ENCODE peak calls at places on chromosome 3, in seven cellular contexts. One of them, this sample, is unnamed.

GRCh38 chr3:16290827-16291196 is 25.8 kb downstream of the OXNAD1 start:
- DNase-seq in HFF-Myc: no peak
- DNase-seq in cardiac fibroblast: no peak
- DNase-seq in IMR-90: no peak
- DNase-seq in neural crest cell: no peak
- DNase-seq in cardiac muscle cell: peak; percentile 32
- DNase-seq in mammary epithelial cell: peak; percentile 6
- DNase-seq in this sample: no peak

GRCh38 chr3:134371542-134372324 is 2.5 kb downstream of the AMOTL2 start:
- DNase-seq in HFF-Myc: no peak
- DNase-seq in IMR-90: peak; percentile 53
- DNase-seq in cardiac muscle cell: peak; percentile 35
- DNase-seq in cardiac fibroblast: no peak
- DNase-seq in neural crest cell: no peak
- DNase-seq in mammary epithelial cell: no peak
- DNase-seq in this sample: no peak

GRCh38 chr3:49164983-49165720 is 979 bp downstream of the CCDC71 start:
- DNase-seq in mammary epithelial cell: no peak
- DNase-seq in IMR-90: no peak
- DNase-seq in HFF-Myc: no peak
- DNase-seq in cardiac muscle cell: no peak
- DNase-seq in cardiac fibroblast: no peak
- DNase-seq in neural crest cell: no peak
- DNase-seq in this sample: no peak

GRCh38 chr3:71189480-71189879 is 394.0 kb downstream of the FOXP1 start:
- DNase-seq in neural crest cell: no peak
- DNase-seq in HFF-Myc: no peak
- DNase-seq in cardiac muscle cell: no peak
- DNase-seq in IMR-90: peak; percentile 60
- DNase-seq in mammary epithelial cell: peak; percentile 21
- DNase-seq in cardiac fibroblast: no peak
- DNase-seq in this sample: no peak

GRCh38 chr3:25782636-25782937 is 656 bp downstream of the NGLY1 start:
- DNase-seq in cardiac muscle cell: no peak
- DNase-seq in HFF-Myc: no peak
- DNase-seq in IMR-90: no peak
- DNase-seq in neural crest cell: no peak
- DNase-seq in mammary epithelial cell: no peak
- DNase-seq in cardiac fibroblast: no peak
- DNase-seq in this sample: no peak

GRCh38 chr3:48064292-48064829 is 48.1 kb upstream of the MAP4 start:
- DNase-seq in IMR-90: peak; percentile 27
- DNase-seq in mammary epithelial cell: no peak
- DNase-seq in HFF-Myc: no peak
- DNase-seq in cardiac muscle cell: no peak
- DNase-seq in neural crest cell: no peak
- DNase-seq in cardiac fibroblast: no peak
- DNase-seq in this sample: no peak

GRCh38 chr3:197256836-197257444 is 41.5 kb downstream of the DLG1 start:
- DNase-seq in neural crest cell: peak; percentile 19
- DNase-seq in mammary epithelial cell: peak; percentile 24
- DNase-seq in cardiac fibroblast: peak; percentile 73
- DNase-seq in cardiac muscle cell: peak; percentile 66
- DNase-seq in IMR-90: peak; percentile 64
- DNase-seq in HFF-Myc: peak; percentile 40
- DNase-seq in this sample: no peak

GRCh38 chr3:123414958-123415792 is 33.7 kb downstream of the ADCY5 start:
- DNase-seq in mammary epithelial cell: no peak
- DNase-seq in cardiac muscle cell: no peak
- DNase-seq in HFF-Myc: no peak
- DNase-seq in neural crest cell: no peak
- DNase-seq in cardiac fibroblast: no peak
- DNase-seq in IMR-90: no peak
- DNase-seq in this sample: no peak

GRCh38 chr3:58429657-58430056 is 4.0 kb downstream of the PDHB start:
- DNase-seq in cardiac fibroblast: no peak
- DNase-seq in neural crest cell: no peak
- DNase-seq in mammary epithelial cell: no peak
- DNase-seq in HFF-Myc: no peak
- DNase-seq in IMR-90: peak; percentile 74
- DNase-seq in cardiac muscle cell: no peak
- DNase-seq in this sample: no peak

GRCh38 chr3:173913397-173913796 is 515.9 kb downstream of the NLGN1 start:
- DNase-seq in cardiac muscle cell: peak; percentile 60
- DNase-seq in IMR-90: peak; percentile 54
- DNase-seq in cardiac fibroblast: peak; percentile 68
- DNase-seq in HFF-Myc: no peak
- DNase-seq in neural crest cell: no peak
- DNase-seq in mammary epithelial cell: no peak
- DNase-seq in this sample: no peak

GRCh38 chr3:188153498-188153948 is 434 bp upstream of the LPP start:
- DNase-seq in neural crest cell: peak; percentile 63
- DNase-seq in HFF-Myc: peak; percentile 81
- DNase-seq in cardiac fibroblast: peak; percentile 96
- DNase-seq in mammary epithelial cell: peak; percentile 88
- DNase-seq in IMR-90: peak; percentile 97
- DNase-seq in cardiac muscle cell: peak; percentile 97
- DNase-seq in this sample: no peak

GRCh38 chr3:168678730-168679129 is 583.0 kb upstream of the GOLIM4 start:
- DNase-seq in HFF-Myc: no peak
- DNase-seq in IMR-90: peak; percentile 10
- DNase-seq in neural crest cell: no peak
- DNase-seq in mammary epithelial cell: no peak
- DNase-seq in cardiac muscle cell: no peak
- DNase-seq in cardiac fibroblast: no peak
- DNase-seq in this sample: no peak

GRCh38 chr3:40230382-40230781 is 79.1 kb upstream of the EIF1B start:
- DNase-seq in cardiac muscle cell: no peak
- DNase-seq in mammary epithelial cell: no peak
- DNase-seq in neural crest cell: no peak
- DNase-seq in HFF-Myc: no peak
- DNase-seq in cardiac fibroblast: no peak
- DNase-seq in IMR-90: no peak
- DNase-seq in this sample: no peak

GRCh38 chr3:44284949-44285348 is 43.3 kb downstream of the TOPAZ1 start:
- DNase-seq in cardiac fibroblast: no peak
- DNase-seq in IMR-90: no peak
- DNase-seq in cardiac muscle cell: no peak
- DNase-seq in mammary epithelial cell: peak; percentile 2
- DNase-seq in neural crest cell: no peak
- DNase-seq in HFF-Myc: no peak
- DNase-seq in this sample: no peak

GRCh38 chr3:58874795-58875194 is 175.0 kb downstream of the CFAP20DC start:
- DNase-seq in IMR-90: peak; percentile 62
- DNase-seq in cardiac muscle cell: no peak
- DNase-seq in HFF-Myc: peak; percentile 53
- DNase-seq in cardiac fibroblast: no peak
- DNase-seq in mammary epithelial cell: peak; percentile 98
- DNase-seq in neural crest cell: no peak
- DNase-seq in this sample: no peak

GRCh38 chr3:11370134-11370533 is 97.9 kb downstream of the ATG7 start:
- DNase-seq in HFF-Myc: no peak
- DNase-seq in mammary epithelial cell: no peak
- DNase-seq in IMR-90: no peak
- DNase-seq in cardiac muscle cell: peak; percentile 70
- DNase-seq in neural crest cell: no peak
- DNase-seq in cardiac fibroblast: peak; percentile 69
- DNase-seq in this sample: no peak

GRCh38 chr3:64318001-64318400 is 92.7 kb upstream of the PRICKLE2 start:
- DNase-seq in cardiac muscle cell: peak; percentile 41
- DNase-seq in mammary epithelial cell: peak; percentile 90
- DNase-seq in IMR-90: no peak
- DNase-seq in HFF-Myc: no peak
- DNase-seq in neural crest cell: no peak
- DNase-seq in cardiac fibroblast: peak; percentile 17
- DNase-seq in this sample: no peak

GRCh38 chr3:41241800-41242571 is 42.7 kb downstream of the CTNNB1 start:
- DNase-seq in neural crest cell: no peak
- DNase-seq in HFF-Myc: no peak
- DNase-seq in cardiac muscle cell: no peak
- DNase-seq in cardiac fibroblast: no peak
- DNase-seq in mammary epithelial cell: no peak
- DNase-seq in IMR-90: no peak
- DNase-seq in this sample: no peak

GRCh38 chr3:108327168-108327567 is 30.8 kb downstream of the HHLA2 start:
- DNase-seq in IMR-90: no peak
- DNase-seq in neural crest cell: no peak
- DNase-seq in HFF-Myc: no peak
- DNase-seq in cardiac fibroblast: no peak
- DNase-seq in mammary epithelial cell: no peak
- DNase-seq in cardiac muscle cell: no peak
- DNase-seq in this sample: no peak

GRCh38 chr3:58670506-58671125 is 4.0 kb upstream of the FAM3D start:
- DNase-seq in cardiac muscle cell: no peak
- DNase-seq in cardiac fibroblast: no peak
- DNase-seq in IMR-90: no peak
- DNase-seq in neural crest cell: no peak
- DNase-seq in mammary epithelial cell: no peak
- DNase-seq in HFF-Myc: no peak
- DNase-seq in this sample: no peak

GRCh38 chr3:113035387-113035982 is 44.7 kb downstream of the GTPBP8 start:
- DNase-seq in HFF-Myc: no peak
- DNase-seq in mammary epithelial cell: peak; percentile 54
- DNase-seq in IMR-90: peak; percentile 63
- DNase-seq in neural crest cell: peak; percentile 62
- DNase-seq in cardiac fibroblast: peak; percentile 73
- DNase-seq in cardiac muscle cell: peak; percentile 74
- DNase-seq in this sample: no peak

DNA sequence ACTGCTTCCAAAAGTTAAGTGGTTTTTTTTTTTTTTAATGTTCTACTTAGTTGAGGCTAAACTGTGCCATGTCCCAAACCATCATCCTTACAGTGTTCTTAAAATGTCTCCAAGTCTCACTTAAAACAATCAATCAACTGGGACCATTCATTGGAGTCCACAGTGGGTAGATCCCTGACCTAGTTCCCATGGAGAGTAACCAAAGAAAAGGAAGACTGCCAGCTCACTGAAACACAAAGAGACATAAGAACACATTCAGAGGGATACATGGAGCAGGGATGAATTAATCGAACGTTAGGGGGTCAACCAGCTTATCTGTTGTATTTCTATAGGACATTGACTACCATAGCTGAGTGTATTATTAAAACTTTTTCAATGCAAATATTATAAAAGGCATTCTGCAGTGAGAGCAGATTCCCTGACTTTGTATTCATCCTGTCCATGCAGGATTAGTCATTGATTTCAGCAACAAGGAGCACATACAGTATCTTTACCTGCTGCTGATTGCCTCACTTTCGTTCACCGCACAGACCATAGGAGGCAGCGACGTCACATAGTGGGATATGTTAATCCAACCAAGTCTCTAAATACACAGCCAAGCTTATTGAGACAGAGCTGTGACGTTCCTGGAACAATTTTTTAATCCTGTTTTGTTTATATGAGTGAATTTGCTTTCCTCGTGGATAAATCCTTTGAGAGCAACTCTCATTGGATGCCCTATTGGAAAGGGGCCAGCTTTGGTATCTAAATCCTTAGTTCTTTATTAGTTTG is 365.0 kb upstream of the RBMS3 start:
- DNase-seq in HFF-Myc: peak; percentile 30
- DNase-seq in mammary epithelial cell: peak; percentile 87
- DNase-seq in cardiac fibroblast: peak; percentile 80
- DNase-seq in neural crest cell: no peak
- DNase-seq in cardiac muscle cell: peak; percentile 80
- DNase-seq in IMR-90: peak; percentile 91
- DNase-seq in this sample: no peak
- TF ChIP-seq CTCF in HFF-Myc: peak; percentile 62
- TF ChIP-seq CTCF in mammary epithelial cell: peak; percentile 46
- TF ChIP-seq CTCF in cardiac fibroblast: no peak
- TF ChIP-seq CTCF in neural crest cell: peak; percentile 30
- TF ChIP-seq CTCF in cardiac muscle cell: no peak
- TF ChIP-seq CTCF in IMR-90: peak; percentile 51
- TF ChIP-seq CTCF in this sample: no peak

DNA sequence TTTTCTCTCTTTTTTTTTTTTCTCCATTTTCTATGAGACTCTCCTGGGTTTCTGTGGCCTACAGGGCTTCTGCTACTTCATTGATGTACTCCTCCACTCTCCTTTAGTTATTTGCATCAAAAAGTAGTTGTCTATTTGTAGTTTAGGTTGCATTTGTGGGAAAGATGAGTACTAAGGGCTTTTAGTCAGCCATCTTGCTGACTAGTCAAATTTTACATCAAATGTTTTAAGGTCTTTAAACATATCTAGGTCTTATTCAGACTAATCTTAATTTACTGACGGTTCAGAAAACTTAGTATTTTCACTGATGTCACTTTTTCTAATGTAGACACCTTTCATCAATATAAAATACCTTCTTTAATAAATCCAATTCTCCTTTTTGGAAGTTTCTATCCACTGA is 871.0 kb downstream of the PLOD2 start:
- DNase-seq in cardiac muscle cell: no peak
- DNase-seq in IMR-90: no peak
- DNase-seq in cardiac fibroblast: no peak
- DNase-seq in HFF-Myc: no peak
- DNase-seq in mammary epithelial cell: no peak
- DNase-seq in neural crest cell: no peak
- DNase-seq in this sample: no peak
- TF ChIP-seq CTCF in cardiac muscle cell: no peak
- TF ChIP-seq CTCF in IMR-90: no peak
- TF ChIP-seq CTCF in cardiac fibroblast: no peak
- TF ChIP-seq CTCF in HFF-Myc: no peak
- TF ChIP-seq CTCF in mammary epithelial cell: no peak
- TF ChIP-seq CTCF in neural crest cell: no peak
- TF ChIP-seq CTCF in this sample: no peak

GRCh38 chr3:116102037-116102436 is 343.2 kb downstream of the LSAMP start:
- DNase-seq in HFF-Myc: no peak
- DNase-seq in mammary epithelial cell: no peak
- DNase-seq in cardiac muscle cell: peak; percentile 3
- DNase-seq in IMR-90: no peak
- DNase-seq in neural crest cell: no peak
- DNase-seq in cardiac fibroblast: peak; percentile 12
- DNase-seq in this sample: no peak
- TF ChIP-seq CTCF in HFF-Myc: no peak
- TF ChIP-seq CTCF in mammary epithelial cell: no peak
- TF ChIP-seq CTCF in cardiac muscle cell: peak; percentile 25
- TF ChIP-seq CTCF in IMR-90: peak; percentile 22
- TF ChIP-seq CTCF in neural crest cell: no peak
- TF ChIP-seq CTCF in cardiac fibroblast: no peak
- TF ChIP-seq CTCF in this sample: no peak

GRCh38 chr3:60144071-60144470 is 1094.2 kb upstream of the CFAP20DC start:
- DNase-seq in HFF-Myc: no peak
- DNase-seq in IMR-90: no peak
- DNase-seq in cardiac muscle cell: no peak
- DNase-seq in cardiac fibroblast: no peak
- DNase-seq in neural crest cell: no peak
- DNase-seq in mammary epithelial cell: no peak
- DNase-seq in this sample: no peak

GRCh38 chr3:60146121-60146520 is 1096.3 kb upstream of the CFAP20DC start:
- DNase-seq in IMR-90: no peak
- DNase-seq in neural crest cell: no peak
- DNase-seq in cardiac fibroblast: no peak
- DNase-seq in HFF-Myc: no peak
- DNase-seq in cardiac muscle cell: no peak
- DNase-seq in mammary epithelial cell: no peak
- DNase-seq in this sample: no peak

GRCh38 chr3:60147249-60147648 is 1097.4 kb upstream of the CFAP20DC start:
- DNase-seq in cardiac muscle cell: no peak
- DNase-seq in neural crest cell: no peak
- DNase-seq in HFF-Myc: no peak
- DNase-seq in IMR-90: no peak
- DNase-seq in cardiac fibroblast: no peak
- DNase-seq in mammary epithelial cell: no peak
- DNase-seq in this sample: no peak

GRCh38 chr3:60140160-60140559 is 1090.3 kb upstream of the CFAP20DC start:
- DNase-seq in cardiac muscle cell: no peak
- DNase-seq in IMR-90: no peak
- DNase-seq in cardiac fibroblast: no peak
- DNase-seq in mammary epithelial cell: no peak
- DNase-seq in HFF-Myc: no peak
- DNase-seq in neural crest cell: no peak
- DNase-seq in this sample: no peak

GRCh38 chr3:60142009-60142408 is 1092.2 kb upstream of the CFAP20DC start:
- DNase-seq in neural crest cell: no peak
- DNase-seq in mammary epithelial cell: no peak
- DNase-seq in cardiac muscle cell: no peak
- DNase-seq in cardiac fibroblast: peak; percentile 23
- DNase-seq in IMR-90: no peak
- DNase-seq in HFF-Myc: no peak
- DNase-seq in this sample: no peak
- TF ChIP-seq CTCF in neural crest cell: no peak
- TF ChIP-seq CTCF in mammary epithelial cell: no peak
- TF ChIP-seq CTCF in cardiac muscle cell: no peak
- TF ChIP-seq CTCF in cardiac fibroblast: no peak
- TF ChIP-seq CTCF in IMR-90: no peak
- TF ChIP-seq CTCF in HFF-Myc: no peak
- TF ChIP-seq CTCF in this sample: no peak

This sample was measured in mesothelial cell of epicardium.